ENCODE peak calls at places on chromosomes 12 and 14, in four cellular contexts. One of them, this sample, is unnamed.

GRCh38 chr14:50010752-50011151 is 105.6 kb downstream of the VCPKMT start:
- DNase-seq in cortex of kidney: no peak
- DNase-seq in colonic mucosa: no peak
- DNase-seq in cardiac muscle cell: no peak
- DNase-seq in this sample: no peak

GRCh38 chr14:49769581-49770211 is 1.7 kb downstream of the KLHDC2 start:
- DNase-seq in cortex of kidney: no peak
- DNase-seq in cardiac muscle cell: no peak
- DNase-seq in colonic mucosa: peak; percentile 26
- DNase-seq in this sample: no peak

GRCh38 chr14:69932391-69932790 is 53.2 kb downstream of the SMOC1 start:
- DNase-seq in cardiac muscle cell: no peak
- DNase-seq in colonic mucosa: no peak
- DNase-seq in cortex of kidney: no peak
- DNase-seq in this sample: no peak

GRCh38 chr12:88300931-88301330 is 158.8 kb downstream of the TMTC3 start:
- DNase-seq in cortex of kidney: no peak
- DNase-seq in colonic mucosa: no peak
- DNase-seq in cardiac muscle cell: no peak
- DNase-seq in this sample: no peak

GRCh38 chr12:80936642-80937390 is 918 bp downstream of the LIN7A start:
- DNase-seq in colonic mucosa: peak; percentile 50
- DNase-seq in cardiac muscle cell: peak; percentile 75
- DNase-seq in cortex of kidney: no peak
- DNase-seq in this sample: no peak

GRCh38 chr12:47907851-47908454 is 3.2 kb upstream of the VDR start:
- DNase-seq in colonic mucosa: no peak
- DNase-seq in cortex of kidney: no peak
- DNase-seq in cardiac muscle cell: no peak
- DNase-seq in this sample: peak; percentile 47

GRCh38 chr12:18468521-18469075 is 207.3 kb downstream of the PIK3C2G start:
- DNase-seq in colonic mucosa: no peak
- DNase-seq in cortex of kidney: no peak
- DNase-seq in cardiac muscle cell: no peak
- DNase-seq in this sample: no peak

GRCh38 chr14:35818346-35819115 is 7.6 kb upstream of the BRMS1L start:
- DNase-seq in colonic mucosa: no peak
- DNase-seq in cardiac muscle cell: peak; percentile 50
- DNase-seq in cortex of kidney: no peak
- DNase-seq in this sample: no peak

GRCh38 chr12:52810554-52810953 is 3.4 kb downstream of the KRT4 start:
- DNase-seq in cortex of kidney: no peak
- DNase-seq in colonic mucosa: no peak
- DNase-seq in cardiac muscle cell: no peak
- DNase-seq in this sample: no peak

GRCh38 chr12:14716848-14717444 is 20.5 kb upstream of the GUCY2C start:
- DNase-seq in colonic mucosa: peak; percentile 75
- DNase-seq in cortex of kidney: no peak
- DNase-seq in cardiac muscle cell: peak; percentile 32
- DNase-seq in this sample: no peak

GRCh38 chr12:86496595-86496994 is 240.4 kb upstream of the MGAT4C start:
- DNase-seq in cardiac muscle cell: no peak
- DNase-seq in cortex of kidney: no peak
- DNase-seq in colonic mucosa: no peak
- DNase-seq in this sample: no peak

GRCh38 chr14:74567646-74568379 is 44.2 kb downstream of the LTBP2 start:
- DNase-seq in cortex of kidney: no peak
- DNase-seq in colonic mucosa: no peak
- DNase-seq in cardiac muscle cell: no peak
- DNase-seq in this sample: no peak

GRCh38 chr14:103188691-103189480 is 65.6 kb downstream of the TNFAIP2 start:
- DNase-seq in colonic mucosa: peak; percentile 45
- DNase-seq in cardiac muscle cell: peak; percentile 47
- DNase-seq in cortex of kidney: no peak
- DNase-seq in this sample: no peak

GRCh38 chr14:38205414-38205813 is 2.3 kb upstream of the SSTR1 start:
- DNase-seq in colonic mucosa: no peak
- DNase-seq in cortex of kidney: no peak
- DNase-seq in cardiac muscle cell: no peak
- DNase-seq in this sample: no peak

GRCh38 chr12:19192709-19193108 is 63.2 kb downstream of the PLEKHA5 start:
- DNase-seq in cardiac muscle cell: no peak
- DNase-seq in cortex of kidney: no peak
- DNase-seq in colonic mucosa: no peak
- DNase-seq in this sample: no peak

GRCh38 chr12:49553512-49554088 is 14.3 kb downstream of the MCRS1 start:
- DNase-seq in colonic mucosa: no peak
- DNase-seq in cortex of kidney: no peak
- DNase-seq in cardiac muscle cell: no peak
- DNase-seq in this sample: no peak